ENCODE peak calls at places on chromosomes 13 and 19, in eight cellular contexts. A is HepG2, F is breast epithelium, Q is esophagus muscularis mucosa, N is GM23338, J is HCT116, B is stomach, E is suprapubic skin. O is an unnamed sample. For H3K4me1 and H3K36me3, the result is how much of the 10 kb centered on the place peaks cover.

GRCh38 chr19:33309826-33310225 is 7.5 kb upstream of the CEBPA start:
- DNase-seq in A (no peak), F (no peak), Q (no peak), N (no peak), J (no peak), B (no peak), E (no peak), O (no peak)

GRCh38 chr19:39360599-39360998 is 18.4 kb downstream of the SAMD4B start:
- DNase-seq in A (no peak), F (no peak), Q (no peak), N (no peak), J (no peak), B (no peak), E (no peak), O (no peak)

GRCh38 chr13:44211286-44211685 is 162.3 kb upstream of the SERP2 start:
- DNase-seq in A (no peak), F (no peak), Q (no peak), N (no peak), J (no peak), B (no peak), E (no peak), O (no peak)

GRCh38 chr13:71906438-71906837 is 39.4 kb upstream of the DACH1 start:
- DNase-seq in A (no peak), F (no peak), Q (no peak), N (no peak), J (no peak), B (no peak), E (no peak), O (no peak)

GRCh38 chr19:10068205-10068604 is 17.9 kb upstream of the SHFL start:
- DNase-seq in A (no peak), F (no peak), Q (no peak), N (no peak), J (no peak), B (no peak), E (no peak), O (no peak)

GRCh38 chr13:30255696-30256095 is 51.7 kb downstream of the KATNAL1 start:
- DNase-seq in A (no peak), F (no peak), Q (no peak), N (no peak), J (no peak), B (no peak), E (no peak), O (no peak)

GRCh38 chr13:21733475-21734311 is 62.8 kb downstream of the FGF9 start:
- DNase-seq in A (no peak), F (no peak), Q (peak), N (peak), J (no peak), B (no peak), E (no peak), O (no peak)

GRCh38 chr13:110237895-110238294 is 69.1 kb downstream of the COL4A1 start:
- DNase-seq in A (no peak), F (no peak), Q (no peak), N (no peak), J (no peak), B (no peak), E (no peak), O (no peak)

GRCh38 chr13:27619711-27620376 is 485 bp downstream of the LNX2 start:
- DNase-seq in A (peak), F (peak), Q (no peak), N (peak), J (no peak), B (no peak), E (peak), O (no peak)

GRCh38 chr13:73218181-73218580 is 159.4 kb downstream of the KLF5 start:
- DNase-seq in A (no peak), F (no peak), Q (no peak), N (no peak), J (no peak), B (no peak), E (no peak), O (no peak)

GRCh38 chr13:22311734-22312404 is 641.0 kb downstream of the FGF9 start:
- DNase-seq in A (no peak), F (no peak), Q (no peak), N (no peak), J (no peak), B (no peak), E (no peak), O (no peak)

DNA sequence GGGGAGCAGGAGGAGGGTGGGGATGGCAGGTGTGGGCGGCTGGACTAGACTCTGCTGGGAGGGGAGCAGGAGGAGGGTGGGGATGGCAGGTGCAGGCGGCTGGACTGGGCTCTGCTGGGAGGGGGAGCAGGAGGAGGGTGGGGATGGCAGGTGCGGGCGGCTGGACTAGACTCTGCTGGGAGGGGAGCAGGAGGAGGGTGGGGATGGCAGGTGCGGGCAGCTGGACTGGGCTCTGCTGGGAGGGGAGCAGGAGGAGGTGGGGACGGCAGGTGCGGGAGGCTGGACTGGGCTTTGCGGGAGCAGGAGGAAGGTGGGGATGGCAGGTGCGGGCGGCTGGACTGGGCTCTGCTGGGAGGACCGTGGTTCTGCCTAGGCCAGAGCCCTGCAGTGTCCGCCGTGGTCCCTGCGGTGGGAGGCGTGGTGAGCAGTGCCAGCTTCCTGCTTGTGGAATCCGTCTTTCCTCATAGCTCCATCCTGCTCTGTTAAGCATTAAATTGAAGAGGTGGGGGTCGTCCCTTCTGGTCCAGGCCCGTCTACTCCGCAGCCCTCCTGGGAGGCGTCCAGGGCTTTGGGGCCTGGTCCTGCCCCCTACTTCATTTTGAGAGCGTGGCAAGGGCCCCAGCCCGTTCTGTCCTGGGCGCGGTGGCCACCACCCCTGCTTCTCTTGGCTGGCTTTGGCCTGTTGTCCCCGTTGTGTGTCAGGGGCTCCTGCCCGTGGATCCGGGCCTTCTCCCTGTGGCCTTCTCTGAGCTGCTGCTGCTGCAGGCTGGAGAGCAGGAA is 4.7 kb downstream of the SPPL2B start:
- DNase-seq in A (no peak), F (no peak), Q (no peak), N (no peak), J (no peak), B (peak), E (no peak), O (no peak)
- H3K4me1 ChIP-seq in A (half or more), F (under half), Q (half or more), N (under half), J (under half), B (half or more), E (under half), O (under half)

GRCh38 chr13:35856721-35857346 is 274.3 kb downstream of the DCLK1 start:
- DNase-seq in A (no peak), F (no peak), Q (peak), N (peak), J (no peak), B (no peak), E (no peak), O (no peak)

GRCh38 chr13:35856084-35856483 is 275.1 kb downstream of the DCLK1 start:
- DNase-seq in A (no peak), F (no peak), Q (no peak), N (peak), J (no peak), B (no peak), E (no peak), O (no peak)

GRCh38 chr13:35855531-35856019 is 275.6 kb downstream of the DCLK1 start:
- DNase-seq in A (no peak), F (no peak), Q (peak), N (peak), J (peak), B (no peak), E (no peak), O (no peak)

GRCh38 chr13:35858665-35859064 is 272.5 kb downstream of the DCLK1 start:
- DNase-seq in A (no peak), F (no peak), Q (no peak), N (no peak), J (no peak), B (no peak), E (no peak), O (no peak)

DNA sequence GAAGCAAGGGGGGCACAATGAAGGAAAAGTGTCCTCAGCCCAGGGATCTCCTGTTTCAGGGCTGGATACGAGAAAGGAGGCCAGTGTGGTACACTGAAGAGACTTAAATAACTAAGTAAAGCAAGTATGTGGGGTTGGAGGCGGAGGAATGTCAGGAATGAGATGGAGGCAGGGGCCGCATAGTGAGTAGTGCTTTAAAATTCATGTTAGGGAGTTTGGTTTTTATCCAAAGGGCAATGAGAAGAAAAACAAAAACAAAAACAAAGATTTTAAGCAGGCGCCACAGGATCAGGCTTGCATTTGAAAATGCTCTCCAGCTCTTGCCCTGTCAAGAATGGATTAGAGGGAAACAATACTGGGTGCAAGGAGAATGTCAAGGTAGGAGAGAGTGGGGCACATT is 273.4 kb downstream of the DCLK1 start:
- DNase-seq in A (no peak), F (no peak), Q (peak), N (peak), J (no peak), B (no peak), E (no peak), O (no peak)
- TF ChIP-seq POLR2AphosphoS5 in A (no peak), F (no peak), Q (no peak), N (no peak), J (no peak), B (no peak), E (no peak), O (no peak)

GRCh38 chr19:13959141-13959961 is 7.0 kb downstream of the DCAF15 start:
- DNase-seq in A (no peak), F (no peak), Q (no peak), N (no peak), J (no peak), B (no peak), E (no peak), O (no peak)
- H3K36me3 ChIP-seq in A (half or more), F (under half), Q (under half), N (under half), J (under half), B (half or more), E (half or more), O (under half)

DNA sequence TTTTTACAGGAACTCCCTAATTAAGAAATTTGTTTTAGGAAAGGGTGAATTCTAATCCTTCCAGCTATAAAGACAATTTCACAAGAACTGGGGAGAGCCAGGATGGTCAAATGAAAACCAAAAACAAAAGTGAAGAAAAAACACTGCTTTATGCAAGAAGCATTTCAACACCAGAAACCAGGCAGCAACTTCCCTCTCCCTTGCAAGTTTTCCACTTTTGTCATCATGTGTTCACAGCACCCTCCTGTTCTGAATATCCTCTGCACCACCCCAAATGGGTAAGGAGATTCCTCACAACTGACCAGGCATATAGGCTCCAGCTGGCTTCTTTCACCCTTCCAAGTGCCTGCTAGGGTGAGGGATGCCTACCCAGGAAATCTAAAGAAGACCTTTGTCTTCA is 328.1 kb downstream of the TBC1D4 start:
- DNase-seq in A (no peak), F (no peak), Q (no peak), N (no peak), J (no peak), B (no peak), E (no peak), O (no peak)
- H3K4me1 ChIP-seq in A (under half), F (under half), Q (under half), N (under half), J (under half), B (under half), E (under half), O (under half)

GRCh38 chr19:8363803-8364771 is at the start of gene ANGPTL4:
- DNase-seq in A (no peak), F (peak), Q (peak), N (peak), J (peak), B (peak), E (peak), O (no peak)

GRCh38 chr19:8360196-8360595 is 3.8 kb upstream of the ANGPTL4 start:
- DNase-seq in A (no peak), F (no peak), Q (no peak), N (no peak), J (no peak), B (no peak), E (no peak), O (no peak)

GRCh38 chr19:8358948-8359347 is 5.0 kb upstream of the ANGPTL4 start:
- DNase-seq in A (no peak), F (no peak), Q (no peak), N (no peak), J (no peak), B (no peak), E (no peak), O (no peak)

GRCh38 chr19:8366121-8366581 is 2.2 kb downstream of the ANGPTL4 start:
- DNase-seq in A (no peak), F (no peak), Q (no peak), N (no peak), J (no peak), B (no peak), E (no peak), O (no peak)

GRCh38 chr19:8361921-8362793 is 1.8 kb upstream of the ANGPTL4 start:
- DNase-seq in A (peak), F (peak), Q (peak), N (no peak), J (peak), B (peak), E (peak), O (peak)
- TF ChIP-seq POLR2AphosphoS5 in A (peak), F (peak), Q (peak), N (no peak), J (peak), B (peak), E (peak), O (peak)